ENCODE peak calls at places on chromosomes 11 and 22, in five cellular contexts. One of them, this sample, is unnamed.

GRCh38 chr22:33678523-33678922 is 241.8 kb downstream of the LARGE1 start:
- DNase-seq in right cardiac atrium: no peak
- DNase-seq in GM23338: no peak
- DNase-seq in cardiac muscle cell: no peak
- DNase-seq in spleen: no peak
- DNase-seq in this sample: no peak

GRCh38 chr11:27347949-27348879 is 14.8 kb downstream of the CCDC34 start:
- DNase-seq in cardiac muscle cell: no peak
- DNase-seq in GM23338: peak; percentile 84
- DNase-seq in spleen: no peak
- DNase-seq in right cardiac atrium: no peak
- DNase-seq in this sample: no peak

GRCh38 chr11:44288133-44288526 is 21.8 kb downstream of the ALX4 start:
- DNase-seq in right cardiac atrium: no peak
- DNase-seq in cardiac muscle cell: no peak
- DNase-seq in GM23338: no peak
- DNase-seq in spleen: no peak
- DNase-seq in this sample: no peak

GRCh38 chr11:69839516-69839915 is 20.3 kb upstream of the FGF3 start:
- DNase-seq in cardiac muscle cell: no peak
- DNase-seq in GM23338: no peak
- DNase-seq in right cardiac atrium: no peak
- DNase-seq in spleen: peak; percentile 44
- DNase-seq in this sample: no peak

GRCh38 chr22:19970479-19971275 is 29.1 kb upstream of the TXNRD2 start:
- DNase-seq in cardiac muscle cell: peak; percentile 72
- DNase-seq in right cardiac atrium: peak; percentile 91
- DNase-seq in spleen: peak; percentile 93
- DNase-seq in GM23338: peak; percentile 77
- DNase-seq in this sample: peak; percentile 62

GRCh38 chr11:125063429-125064043 is 431 bp downstream of the SLC37A2 start:
- DNase-seq in cardiac muscle cell: no peak
- DNase-seq in GM23338: peak; percentile 74
- DNase-seq in right cardiac atrium: peak; percentile 49
- DNase-seq in spleen: peak; percentile 76
- DNase-seq in this sample: no peak

GRCh38 chr11:117817213-117818035 is 7.1 kb downstream of the FXYD2 start:
- DNase-seq in cardiac muscle cell: peak; percentile 83
- DNase-seq in spleen: peak; percentile 94
- DNase-seq in GM23338: peak; percentile 88
- DNase-seq in right cardiac atrium: peak; percentile 93
- DNase-seq in this sample: peak; percentile 79

GRCh38 chr11:17298302-17298701 is 21.8 kb downstream of the NUCB2 start:
- DNase-seq in right cardiac atrium: no peak
- DNase-seq in cardiac muscle cell: no peak
- DNase-seq in GM23338: no peak
- DNase-seq in spleen: no peak
- DNase-seq in this sample: no peak

GRCh38 chr11:77244277-77245014 is 57.0 kb downstream of the GDPD4 start:
- DNase-seq in GM23338: no peak
- DNase-seq in cardiac muscle cell: peak; percentile 72
- DNase-seq in right cardiac atrium: no peak
- DNase-seq in spleen: no peak
- DNase-seq in this sample: no peak

GRCh38 chr11:107040447-107041444 is 22.5 kb upstream of the GUCY1A2 start:
- DNase-seq in cardiac muscle cell: peak; percentile 89
- DNase-seq in spleen: no peak
- DNase-seq in right cardiac atrium: no peak
- DNase-seq in GM23338: no peak
- DNase-seq in this sample: no peak

GRCh38 chr11:40403321-40403720 is 1056.1 kb downstream of the LRRC4C start:
- DNase-seq in right cardiac atrium: no peak
- DNase-seq in cardiac muscle cell: no peak
- DNase-seq in spleen: no peak
- DNase-seq in GM23338: no peak
- DNase-seq in this sample: no peak

GRCh38 chr11:77401486-77402217 is 72.2 kb downstream of the PAK1 start:
- DNase-seq in spleen: no peak
- DNase-seq in cardiac muscle cell: no peak
- DNase-seq in GM23338: no peak
- DNase-seq in right cardiac atrium: no peak
- DNase-seq in this sample: no peak

DNA sequence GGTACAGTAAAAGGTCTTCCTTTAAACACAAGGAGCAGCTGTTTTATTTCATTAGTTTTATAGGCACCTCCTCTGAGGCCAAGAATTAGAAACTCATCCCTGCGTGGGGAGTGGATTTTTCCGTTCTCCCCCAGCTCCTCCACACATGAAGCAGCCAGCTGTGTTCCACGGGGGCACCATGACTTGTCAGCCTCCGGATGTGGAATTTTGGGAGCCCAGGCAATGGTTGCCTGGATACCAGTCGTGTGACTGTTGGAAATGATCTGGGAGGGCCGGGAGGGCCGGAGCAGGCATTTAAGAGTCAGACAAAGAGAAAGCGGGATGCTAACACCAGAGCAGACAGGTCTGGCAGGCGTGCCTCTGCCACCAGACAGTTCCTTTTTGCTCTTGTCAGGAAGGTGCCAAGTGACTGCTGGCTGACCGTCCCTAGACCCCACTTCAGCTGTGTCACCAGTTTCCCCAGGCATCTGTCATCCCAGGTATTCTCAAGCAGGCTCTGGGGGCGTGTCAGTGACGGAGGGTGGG is 15.9 kb upstream of the CDC42EP2 start:
- DNase-seq in right cardiac atrium: peak; percentile 89
- DNase-seq in spleen: peak; percentile 65
- DNase-seq in GM23338: no peak
- DNase-seq in cardiac muscle cell: peak; percentile 81
- DNase-seq in this sample: peak; percentile 83
- H3K4me3 ChIP-seq in right cardiac atrium: no peak overlapping the region
- H3K4me3 ChIP-seq in spleen: no peak overlapping the region
- H3K4me3 ChIP-seq in GM23338: no peak overlapping the region
- H3K4me3 ChIP-seq in cardiac muscle cell: no peak overlapping the region
- H3K4me3 ChIP-seq in this sample: peak overlapping the region; percentile 13

DNA sequence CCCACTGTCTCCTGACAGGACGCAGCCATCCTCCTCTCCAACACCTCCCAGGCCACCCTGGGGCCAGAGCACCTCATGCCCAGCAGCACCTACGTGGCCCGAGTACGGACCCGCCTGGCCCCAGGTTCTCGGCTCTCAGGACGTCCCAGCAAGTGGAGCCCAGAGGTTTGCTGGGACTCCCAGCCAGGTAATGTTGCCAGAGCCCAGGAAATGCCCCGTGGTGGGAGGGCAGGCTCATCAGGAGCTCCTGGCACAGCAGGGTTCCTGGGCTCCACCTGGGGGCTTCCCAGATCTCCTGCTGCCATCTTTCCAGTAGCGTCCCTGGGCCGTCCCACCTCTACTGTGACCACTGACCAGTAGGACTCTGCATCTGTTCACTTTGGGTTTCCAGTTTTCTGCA is 16.2 kb downstream of the CSF2RB start:
- DNase-seq in right cardiac atrium: no peak
- DNase-seq in spleen: no peak
- DNase-seq in cardiac muscle cell: no peak
- DNase-seq in GM23338: no peak
- DNase-seq in this sample: no peak
- H3K4me1 ChIP-seq in right cardiac atrium: no peaks in the 10 kb centered on the region
- H3K4me1 ChIP-seq in spleen: no peaks in the 10 kb centered on the region
- H3K4me1 ChIP-seq in cardiac muscle cell: no peaks in the 10 kb centered on the region
- H3K4me1 ChIP-seq in GM23338: no peaks in the 10 kb centered on the region
- H3K4me1 ChIP-seq in this sample: no peaks in the 10 kb centered on the region

GRCh38 chr11:85718126-85718943 is 32.3 kb upstream of the CCDC89 start:
- DNase-seq in spleen: no peak
- DNase-seq in GM23338: no peak
- DNase-seq in right cardiac atrium: no peak
- DNase-seq in cardiac muscle cell: no peak
- DNase-seq in this sample: no peak

GRCh38 chr11:85723088-85723487 is 37.1 kb upstream of the CCDC89 start:
- DNase-seq in right cardiac atrium: no peak
- DNase-seq in cardiac muscle cell: no peak
- DNase-seq in GM23338: no peak
- DNase-seq in spleen: no peak
- DNase-seq in this sample: no peak

GRCh38 chr11:85721191-85721590 is 35.2 kb upstream of the CCDC89 start:
- DNase-seq in cardiac muscle cell: no peak
- DNase-seq in GM23338: no peak
- DNase-seq in right cardiac atrium: no peak
- DNase-seq in spleen: no peak
- DNase-seq in this sample: no peak

GRCh38 chr11:85717360-85717927 is 31.4 kb upstream of the CCDC89 start:
- DNase-seq in GM23338: no peak
- DNase-seq in spleen: no peak
- DNase-seq in cardiac muscle cell: no peak
- DNase-seq in right cardiac atrium: no peak
- DNase-seq in this sample: no peak

DNA sequence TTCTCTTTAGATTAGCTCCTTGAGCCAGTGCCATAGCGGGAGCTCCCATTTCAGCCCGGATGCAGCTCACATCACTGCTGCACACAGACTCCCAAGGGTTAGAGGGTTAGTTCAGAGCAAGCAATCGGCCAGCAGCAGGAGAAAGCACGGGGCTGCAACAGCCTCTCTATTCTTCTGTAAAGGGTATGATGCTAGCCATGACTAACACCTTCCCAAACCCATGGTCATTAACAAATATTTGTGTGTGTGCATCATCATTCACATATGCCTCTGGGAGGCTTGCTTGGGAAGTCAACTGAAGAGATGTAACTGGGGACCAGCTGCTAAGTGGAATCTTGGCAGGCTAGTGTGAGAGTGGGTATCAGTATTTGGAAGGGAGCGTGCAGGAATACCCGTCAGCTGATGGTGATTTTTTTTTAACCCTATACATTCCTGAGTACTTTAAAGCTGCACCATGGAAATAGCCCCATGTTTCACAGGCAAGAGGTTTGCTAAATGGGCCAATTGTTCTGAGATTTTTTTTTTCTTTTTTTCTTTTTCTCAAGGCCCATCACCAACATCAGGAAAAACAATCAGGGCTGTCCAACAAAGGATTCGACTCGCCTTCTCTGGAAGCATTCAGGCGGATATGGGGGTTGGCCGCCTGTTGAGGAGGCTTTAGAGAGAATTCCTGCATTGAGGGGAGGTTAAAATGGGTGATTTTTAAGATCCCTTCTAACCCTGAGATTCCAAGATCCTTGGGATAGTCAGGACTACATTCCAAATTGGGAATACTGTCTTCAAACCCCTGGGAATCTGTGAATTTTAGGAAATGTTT is 33.2 kb upstream of the CCDC89 start:
- DNase-seq in spleen: no peak
- DNase-seq in right cardiac atrium: peak; percentile 61
- DNase-seq in GM23338: peak; percentile 86
- DNase-seq in cardiac muscle cell: peak; percentile 92
- DNase-seq in this sample: peak; percentile 73
- H3K4me3 ChIP-seq in spleen: no peak overlapping the region
- H3K4me3 ChIP-seq in right cardiac atrium: peak overlapping the region; percentile 34
- H3K4me3 ChIP-seq in GM23338: peak overlapping the region; percentile 21
- H3K4me3 ChIP-seq in cardiac muscle cell: no peak overlapping the region
- H3K4me3 ChIP-seq in this sample: peak overlapping the region; percentile 54

DNA sequence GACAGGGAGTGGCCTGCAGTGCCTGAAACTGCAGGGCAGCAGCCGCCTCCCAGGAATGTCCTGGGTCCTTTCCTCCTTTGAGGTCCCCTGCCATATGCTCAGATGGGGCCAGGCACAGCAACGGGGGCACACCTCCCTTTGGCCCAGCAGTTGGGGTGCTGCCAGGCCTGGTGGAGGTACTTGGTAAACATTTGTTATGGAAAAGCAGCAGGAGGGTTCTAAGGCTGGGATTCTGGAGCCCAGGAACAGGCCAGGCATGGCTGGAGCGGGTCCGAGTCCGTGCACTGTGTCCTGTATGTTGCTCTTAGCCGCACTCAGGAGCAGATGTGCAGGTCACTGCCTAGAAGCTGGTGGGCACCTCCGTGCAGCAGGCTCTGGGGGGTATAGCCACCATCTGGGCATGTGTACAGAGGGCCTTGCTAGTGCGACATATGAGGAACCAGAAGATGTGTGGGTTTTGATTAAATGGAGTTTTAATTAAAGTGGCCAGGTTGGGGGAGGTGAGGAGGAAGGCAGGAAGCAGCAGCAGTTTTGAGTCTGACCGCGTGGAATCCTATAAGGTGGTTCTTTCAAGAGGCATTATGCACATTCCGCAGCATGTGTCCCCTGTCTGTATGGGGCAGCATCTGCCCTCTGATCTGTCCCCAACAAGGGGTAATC is 1.5 kb downstream of the ADORA2A start:
- DNase-seq in spleen: peak; percentile 78
- DNase-seq in GM23338: no peak
- DNase-seq in cardiac muscle cell: no peak
- DNase-seq in right cardiac atrium: no peak
- DNase-seq in this sample: peak; percentile 63
- H3K4me1 ChIP-seq in spleen: peaks cover 97% of the 10 kb centered on the region
- H3K4me1 ChIP-seq in GM23338: peaks cover 5% of the 10 kb centered on the region
- H3K4me1 ChIP-seq in cardiac muscle cell: no peaks in the 10 kb centered on the region
- H3K4me1 ChIP-seq in right cardiac atrium: peaks cover 21% of the 10 kb centered on the region
- H3K4me1 ChIP-seq in this sample: peaks cover 29% of the 10 kb centered on the region

GRCh38 chr11:25351091-25351803 is 854.4 kb downstream of the LUZP2 start:
- DNase-seq in spleen: peak; percentile 61
- DNase-seq in GM23338: no peak
- DNase-seq in cardiac muscle cell: no peak
- DNase-seq in right cardiac atrium: peak; percentile 8
- DNase-seq in this sample: no peak
- H3K4me3 ChIP-seq in spleen: no peak overlapping the region
- H3K4me3 ChIP-seq in GM23338: no peak overlapping the region
- H3K4me3 ChIP-seq in cardiac muscle cell: no peak overlapping the region
- H3K4me3 ChIP-seq in right cardiac atrium: no peak overlapping the region
- H3K4me3 ChIP-seq in this sample: no peak overlapping the region

GRCh38 chr11:1892116-1892515 is 421 bp upstream of the PRR33 start:
- DNase-seq in cardiac muscle cell: no peak
- DNase-seq in GM23338: no peak
- DNase-seq in right cardiac atrium: no peak
- DNase-seq in spleen: no peak
- DNase-seq in this sample: peak; percentile 69
- H3K4me1 ChIP-seq in cardiac muscle cell: no peaks in the 10 kb centered on the region
- H3K4me1 ChIP-seq in GM23338: no peaks in the 10 kb centered on the region
- H3K4me1 ChIP-seq in right cardiac atrium: no peaks in the 10 kb centered on the region
- H3K4me1 ChIP-seq in spleen: peaks cover 50% of the 10 kb centered on the region
- H3K4me1 ChIP-seq in this sample: no peaks in the 10 kb centered on the region

DNA sequence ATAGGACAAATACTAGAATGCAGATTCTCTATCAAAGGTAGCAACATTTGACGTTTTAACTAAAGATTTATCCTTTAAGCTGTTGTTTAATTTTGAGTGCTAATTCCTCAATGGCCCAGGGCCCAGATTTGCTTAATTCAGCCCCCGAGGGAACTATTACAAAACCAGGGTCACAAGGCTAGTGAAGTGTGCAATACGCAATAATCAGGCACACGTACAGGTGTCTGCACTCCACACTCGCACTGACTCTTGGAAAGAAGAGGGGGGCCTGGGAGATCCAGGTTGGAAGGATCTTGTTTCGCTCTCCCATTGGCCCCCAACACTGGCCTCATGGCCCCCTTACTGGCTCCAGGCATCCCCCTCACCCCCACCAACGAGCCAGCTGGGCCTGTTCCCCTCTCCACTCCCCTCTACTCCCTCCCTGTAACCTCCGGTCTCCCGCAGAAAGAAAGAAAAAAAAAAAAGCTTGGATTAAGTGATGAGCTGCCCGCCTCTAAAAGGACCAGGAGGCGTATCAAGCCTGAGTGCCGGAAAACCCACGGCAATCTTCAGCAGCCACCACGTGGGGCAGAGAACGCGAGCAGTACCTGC is 2.2 kb upstream of the KIRREL3 start:
- DNase-seq in right cardiac atrium: peak; percentile 33
- DNase-seq in GM23338: no peak
- DNase-seq in cardiac muscle cell: no peak
- DNase-seq in spleen: no peak
- DNase-seq in this sample: no peak
- H3K4me3 ChIP-seq in right cardiac atrium: no peak overlapping the region
- H3K4me3 ChIP-seq in GM23338: peak overlapping the region; percentile 80
- H3K4me3 ChIP-seq in cardiac muscle cell: peak overlapping the region; percentile 3
- H3K4me3 ChIP-seq in spleen: peak overlapping the region; percentile 27
- H3K4me3 ChIP-seq in this sample: peak overlapping the region; percentile 15

GRCh38 chr11:96260067-96260511 is 82.9 kb downstream of the MAML2 start:
- DNase-seq in right cardiac atrium: no peak
- DNase-seq in cardiac muscle cell: no peak
- DNase-seq in spleen: no peak
- DNase-seq in GM23338: no peak
- DNase-seq in this sample: no peak
- H3K4me1 ChIP-seq in right cardiac atrium: peaks cover 8% of the 10 kb centered on the region
- H3K4me1 ChIP-seq in cardiac muscle cell: peaks cover 25% of the 10 kb centered on the region
- H3K4me1 ChIP-seq in spleen: peaks cover 89% of the 10 kb centered on the region
- H3K4me1 ChIP-seq in GM23338: peaks cover 11% of the 10 kb centered on the region
- H3K4me1 ChIP-seq in this sample: peaks cover 85% of the 10 kb centered on the region

This sample was measured in heart left ventricle.